ENCODE peak calls at places on chromosome 18, in eight cellular contexts. U, P, W, T, K, H, F and O are unnamed samples.

GRCh38 chr18:63192885-63193349 is 126.7 kb downstream of the BCL2 start:
- DNase-seq in P (no peak), U (no peak), W (no peak), T (no peak), H (no peak), K (no peak), F (no peak), O (peak; percentile 48)

GRCh38 chr18:25251127-25251526 is 100.8 kb downstream of the ZNF521 start:
- DNase-seq in P (no peak), F (no peak), K (no peak), H (no peak), U (no peak), T (no peak), W (no peak), O (no peak)

GRCh38 chr18:37563810-37564511 is 1.6 kb downstream of the CELF4 start:
- DNase-seq in U (no peak), K (no peak), P (no peak), W (no peak), T (no peak), H (no peak), F (no peak), O (no peak)

GRCh38 chr18:11655605-11655932 is 33.5 kb upstream of the GNAL start:
- DNase-seq in T (no peak), P (no peak), U (no peak), F (no peak), H (no peak), W (no peak), K (no peak), O (no peak)

GRCh38 chr18:48674758-48675157 is 135.9 kb downstream of the CTIF start:
- DNase-seq in P (no peak), H (no peak), K (no peak), F (no peak), T (no peak), U (no peak), W (no peak), O (no peak)

GRCh38 chr18:14925281-14925709 is 177.3 kb downstream of the ANKRD30B start:
- DNase-seq in H (no peak), W (no peak), P (no peak), T (no peak), K (no peak), F (no peak), U (no peak), O (no peak)

GRCh38 chr18:74351354-74351753 is 35.7 kb downstream of the C18orf63 start:
- DNase-seq in F (no peak), P (no peak), T (peak; percentile 28), U (no peak), H (peak; percentile 70), W (no peak), K (peak; percentile 7), O (no peak)

GRCh38 chr18:58268849-58269248 is 224.8 kb downstream of the NEDD4L start:
- DNase-seq in P (no peak), F (no peak), W (no peak), T (peak; percentile 55), K (no peak), U (peak; percentile 52), H (peak; percentile 95), O (peak; percentile 56)

GRCh38 chr18:11984091-11984490 is 2.8 kb downstream of the IMPA2 start:
- DNase-seq in U (no peak), W (no peak), F (no peak), H (no peak), T (no peak), K (no peak), P (no peak), O (no peak)

GRCh38 chr18:12325726-12326245 is 17.7 kb downstream of the TUBB6 start:
- DNase-seq in H (no peak), F (no peak), T (no peak), U (no peak), P (no peak), W (no peak), K (no peak), O (no peak)

GRCh38 chr18:4987452-4988405 is 209.3 kb downstream of the AKAIN1 start:
- DNase-seq in T (no peak), P (no peak), H (no peak), U (no peak), W (no peak), K (no peak), F (no peak), O (no peak)

GRCh38 chr18:54946149-54946581 is 13.1 kb downstream of the CCDC68 start:
- DNase-seq in K (no peak), F (peak; percentile 81), U (peak; percentile 65), H (peak; percentile 72), W (peak; percentile 83), P (no peak), T (no peak), O (peak; percentile 60)

GRCh38 chr18:24354278-24354677 is 43.3 kb downstream of the OSBPL1A start:
- DNase-seq in T (no peak), W (no peak), F (no peak), U (no peak), H (no peak), K (no peak), P (no peak), O (no peak)

GRCh38 chr18:37144921-37145320 is 316.0 kb downstream of the KIAA1328 start:
- DNase-seq in W (no peak), P (no peak), H (peak; percentile 76), T (no peak), U (no peak), F (no peak), K (no peak), O (no peak)

GRCh38 chr18:10533111-10533510 is 7.3 kb downstream of the NAPG start:
- DNase-seq in F (no peak), K (no peak), H (no peak), W (no peak), U (no peak), T (no peak), P (no peak), O (no peak)

GRCh38 chr18:10543277-10543676 is 17.4 kb downstream of the NAPG start:
- DNase-seq in U (no peak), T (no peak), K (no peak), F (no peak), P (no peak), W (no peak), H (no peak), O (no peak)

GRCh38 chr18:10536270-10536669 is 10.4 kb downstream of the NAPG start:
- DNase-seq in T (no peak), K (no peak), U (no peak), H (peak; percentile 74), W (no peak), F (no peak), P (no peak), O (no peak)

GRCh38 chr18:10537765-10538164 is 11.9 kb downstream of the NAPG start:
- DNase-seq in U (no peak), T (no peak), K (no peak), H (no peak), P (no peak), W (no peak), F (no peak), O (no peak)
- TF ChIP-seq CTCF in U (no peak), T (no peak), K (no peak), H (no peak), P (no peak), W (no peak), F (no peak), O (no peak)

GRCh38 chr18:2681993-2682603 is 26.6 kb downstream of the SMCHD1 start:
- DNase-seq in K (no peak), W (no peak), U (no peak), P (no peak), F (no peak), H (no peak), T (no peak), O (no peak)

GRCh38 chr18:2680216-2680792 is 24.8 kb downstream of the SMCHD1 start:
- DNase-seq in U (no peak), W (no peak), P (no peak), H (peak; percentile 20), K (no peak), F (no peak), T (no peak), O (no peak)

GRCh38 chr18:2687390-2688001 is 32.0 kb downstream of the SMCHD1 start:
- DNase-seq in T (no peak), F (no peak), U (no peak), H (no peak), W (no peak), K (peak; percentile 76), P (no peak), O (no peak)

GRCh38 chr18:2686349-2686968 is 30.9 kb downstream of the SMCHD1 start:
- DNase-seq in H (no peak), W (no peak), K (peak; percentile 38), U (no peak), P (no peak), F (no peak), T (no peak), O (no peak)

DNA sequence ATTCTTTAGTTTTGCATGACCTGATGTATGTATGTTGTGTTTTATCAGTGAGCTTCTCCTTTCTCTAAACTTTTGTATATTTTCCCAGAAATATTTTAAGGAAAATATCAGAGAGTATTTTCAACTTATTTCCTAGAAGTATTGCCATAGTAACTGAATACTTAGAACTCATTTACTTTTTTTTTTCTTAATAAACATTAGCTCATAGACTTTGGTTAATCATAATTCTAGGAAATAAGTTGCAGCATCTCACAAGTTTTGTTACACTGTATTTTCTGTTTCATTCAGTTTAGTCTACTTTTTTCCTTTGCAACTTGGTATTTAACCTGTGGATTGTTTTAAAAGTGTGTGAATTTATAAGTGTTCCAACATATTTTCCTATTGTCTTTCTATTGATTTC is 27.5 kb downstream of the SMCHD1 start:
- DNase-seq in K (no peak), H (no peak), W (no peak), F (no peak), P (no peak), U (no peak), T (no peak), O (no peak)
- H3K36me3 ChIP-seq in K (peaks cover 96% of the 10 kb centered on the region), H (no peaks in the 10 kb centered on the region), W (peaks cover 27% of the 10 kb centered on the region), F (peaks cover 3% of the 10 kb centered on the region), P (peaks cover 15% of the 10 kb centered on the region), U (no peaks in the 10 kb centered on the region), T (no peaks in the 10 kb centered on the region), O (no peaks in the 10 kb centered on the region)

GRCh38 chr18:13438507-13439056 is 220.0 kb downstream of the LDLRAD4 start:
- DNase-seq in T (no peak), P (no peak), F (no peak), W (no peak), H (no peak), U (no peak), K (peak; percentile 5), O (no peak)
- H3K4me3 ChIP-seq in T (no peak overlapping the region), P (no peak overlapping the region), F (no peak overlapping the region), W (no peak overlapping the region), H (no peak overlapping the region), U (no peak overlapping the region), K (peak overlapping the region; percentile 42), O (no peak overlapping the region)

DNA sequence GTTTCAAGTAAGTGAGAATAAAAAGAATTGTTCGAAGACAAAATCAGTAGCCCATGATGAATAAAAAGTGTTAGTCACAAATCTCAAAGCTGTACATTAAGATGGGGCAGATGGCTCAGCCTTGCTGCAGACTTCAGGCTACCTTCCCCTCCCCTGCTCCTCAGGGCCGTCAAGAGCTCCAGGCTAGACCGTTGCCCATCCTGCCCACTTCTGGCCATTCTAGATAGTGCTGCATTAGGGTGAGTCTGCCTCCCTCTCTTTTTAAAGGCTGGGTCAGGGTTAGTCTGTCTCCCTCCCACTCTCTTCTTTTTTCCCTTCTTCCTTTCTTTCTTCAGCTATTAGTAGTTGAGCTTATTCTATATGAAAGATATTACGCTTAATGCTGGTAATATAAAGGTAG is 86.0 kb downstream of the MAPRE2 start:
- DNase-seq in F (no peak), P (no peak), H (no peak), W (no peak), T (no peak), U (no peak), K (no peak), O (no peak)
- TF ChIP-seq CTCF in F (no peak), P (no peak), H (peak; percentile 12), W (no peak), T (peak; percentile 27), U (no peak), K (no peak), O (peak; percentile 30)

GRCh38 chr18:76914314-76914713 is 92.0 kb downstream of the ZNF236 start:
- DNase-seq in W (no peak), F (no peak), U (no peak), P (no peak), H (no peak), T (no peak), K (no peak), O (no peak)
- H3K36me3 ChIP-seq in W (peaks cover 19% of the 10 kb centered on the region), F (peaks cover 29% of the 10 kb centered on the region), U (no peaks in the 10 kb centered on the region), P (peaks cover 96% of the 10 kb centered on the region), H (peaks cover 9% of the 10 kb centered on the region), T (peaks cover 7% of the 10 kb centered on the region), K (peaks cover 30% of the 10 kb centered on the region), O (peaks cover 31% of the 10 kb centered on the region)